ENCODE peak calls at places on chromosome 3, in five cellular contexts. H is endodermal cell, A is AG04449, L is cardiac fibroblast, E is thoracic aorta. Q is an unnamed sample.

GRCh38 chr3:126373146-126373613 is 16.0 kb upstream of the KLF15 start:
- DNase-seq in H (no peak), A (no peak), L (no peak), E (no peak), Q (no peak)

GRCh38 chr3:156812521-156813335 is 13.4 kb upstream of the LEKR1 start:
- DNase-seq in H (no peak), A (no peak), L (no peak), E (no peak), Q (no peak)

GRCh38 chr3:65508743-65509422 is 529.8 kb downstream of the MAGI1 start:
- DNase-seq in H (no peak), A (no peak), L (no peak), E (no peak), Q (no peak)

GRCh38 chr3:131630812-131631211 is 128.0 kb upstream of the MRPL3 start:
- DNase-seq in H (no peak), A (no peak), L (no peak), E (no peak), Q (no peak)

GRCh38 chr3:102163039-102163817 is 271.6 kb upstream of the ZPLD1 start:
- DNase-seq in H (no peak), A (no peak), L (peak; percentile 95), E (no peak), Q (no peak)

GRCh38 chr3:151593923-151594322 is 133.1 kb upstream of the IGSF10 start:
- DNase-seq in H (no peak), A (no peak), L (peak; percentile 31), E (no peak), Q (no peak)

GRCh38 chr3:113249111-113249510 is 37.8 kb downstream of the BOC start:
- DNase-seq in H (no peak), A (peak; percentile 40), L (peak; percentile 59), E (no peak), Q (no peak)

GRCh38 chr3:127446756-127447155 is 143.8 kb downstream of the TPRA1 start:
- DNase-seq in H (peak; percentile 13), A (no peak), L (no peak), E (no peak), Q (no peak)

GRCh38 chr3:187999821-188000220 is 154.1 kb upstream of the LPP start:
- DNase-seq in H (no peak), A (no peak), L (no peak), E (no peak), Q (no peak)

GRCh38 chr3:167750273-167750971 is 14.9 kb downstream of the SERPINI1 start:
- DNase-seq in H (no peak), A (no peak), L (no peak), E (no peak), Q (no peak)

GRCh38 chr3:36192901-36193300 is 187.4 kb upstream of the STAC start:
- DNase-seq in H (no peak), A (no peak), L (no peak), E (no peak), Q (no peak)

GRCh38 chr3:14957163-14957562 is 9.8 kb downstream of the NR2C2 start:
- DNase-seq in H (no peak), A (no peak), L (no peak), E (no peak), Q (no peak)

GRCh38 chr3:112134335-112135124 is 1.5 kb upstream of the GCSAM start:
- DNase-seq in H (no peak), A (no peak), L (peak; percentile 28), E (no peak), Q (no peak)

GRCh38 chr3:122067214-122067550 is 12.0 kb downstream of the CD86 start:
- DNase-seq in H (no peak), A (no peak), L (no peak), E (no peak), Q (no peak)

GRCh38 chr3:169044341-169045113 is 619.0 kb downstream of the MECOM start:
- DNase-seq in H (no peak), A (no peak), L (peak; percentile 43), E (no peak), Q (peak; percentile 43)

GRCh38 chr3:195187609-195188529 is 83.1 kb downstream of the XXYLT1 start:
- DNase-seq in H (peak; percentile 32), A (no peak), L (peak; percentile 50), E (no peak), Q (no peak)

GRCh38 chr3:125035217-125035616 is 20.6 kb downstream of the HEG1 start:
- DNase-seq in H (no peak), A (no peak), L (no peak), E (no peak), Q (no peak)

GRCh38 chr3:58723197-58723596 is 56.6 kb upstream of the FAM3D start:
- DNase-seq in H (no peak), A (no peak), L (peak; percentile 5), E (no peak), Q (no peak)
- H3K4me3 ChIP-seq in H (no peak overlapping the region), A (no peak overlapping the region), L (no peak overlapping the region), E (no peak overlapping the region), Q (no peak overlapping the region)

GRCh38 chr3:16055606-16056209 is 118.8 kb upstream of the GALNT15 start:
- DNase-seq in H (no peak), A (no peak), L (no peak), E (no peak), Q (no peak)
- H3K4me3 ChIP-seq in H (no peak overlapping the region), A (no peak overlapping the region), L (no peak overlapping the region), E (peak overlapping the region; percentile 31), Q (no peak overlapping the region)

DNA sequence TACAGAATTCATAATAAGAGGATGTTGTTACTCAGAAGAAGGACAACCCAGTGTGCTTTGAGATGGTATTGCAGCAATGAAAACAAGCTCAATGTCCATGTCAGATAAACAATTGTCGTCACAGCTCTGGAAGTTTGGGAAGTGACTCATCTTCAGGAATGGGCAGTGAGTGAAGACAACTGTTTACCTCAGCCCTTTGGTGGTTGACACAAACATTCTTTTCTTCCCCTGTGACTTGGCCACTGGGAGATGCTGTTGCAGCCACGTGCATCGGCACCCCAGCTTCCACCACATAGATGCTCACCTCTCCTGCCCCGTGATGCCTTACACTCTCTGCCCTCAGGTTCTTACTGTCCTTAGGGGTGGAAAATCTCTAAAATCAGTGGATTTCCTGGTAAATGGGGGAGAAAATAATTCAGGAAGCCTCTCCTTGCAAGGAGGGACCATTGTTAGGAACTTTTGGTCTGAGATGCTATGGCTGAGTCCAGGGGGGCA is 114.1 kb upstream of the GALNT15 start:
- DNase-seq in H (peak; percentile 77), A (peak; percentile 100), L (peak; percentile 99), E (peak; percentile 39), Q (peak; percentile 92)
- H3K4me3 ChIP-seq in H (no peak overlapping the region), A (no peak overlapping the region), L (no peak overlapping the region), E (no peak overlapping the region), Q (no peak overlapping the region)

DNA sequence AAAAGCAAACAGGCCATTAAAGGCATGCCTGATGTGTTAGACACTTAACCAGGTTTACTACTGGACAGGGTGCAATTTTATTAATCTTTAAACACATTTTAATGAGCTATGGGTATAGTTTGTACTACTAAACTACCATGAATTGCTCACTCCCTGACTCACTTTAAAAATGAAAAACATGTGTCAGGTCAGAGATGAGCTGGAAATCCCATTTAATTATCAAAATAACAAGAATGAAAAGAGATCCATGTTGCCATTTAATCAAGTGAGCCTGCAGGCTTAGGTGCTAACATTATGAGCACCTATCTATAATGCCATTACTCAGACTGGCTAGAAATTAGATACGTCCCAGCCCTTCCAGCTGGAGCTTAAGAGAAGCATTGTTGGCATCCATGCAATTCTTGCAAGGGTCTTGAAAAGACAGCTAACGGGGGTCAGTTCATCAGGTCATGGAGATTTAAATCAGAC is 224.4 kb downstream of the THRB start:
- DNase-seq in H (no peak), A (no peak), L (no peak), E (no peak), Q (no peak)
- H3K4me3 ChIP-seq in H (no peak overlapping the region), A (no peak overlapping the region), L (no peak overlapping the region), E (no peak overlapping the region), Q (no peak overlapping the region)